ENCODE peak calls at places on chromosomes 7 and 10, in five cellular contexts. J is body of pancreas, D is endothelial cell of umbilical vein, Y is testis, V is IMR-90. P is an unnamed sample.

GRCh38 chr7:154903083-154903731 is 99.7 kb downstream of the PAXIP1 start:
- DNase-seq in D (no peak), V (no peak), J (no peak), Y (no peak), P (peak)

GRCh38 chr10:95660283-95660682 is 3.8 kb upstream of the ALDH18A1 start:
- DNase-seq in Y (no peak), V (peak), J (no peak), D (no peak), P (no peak)

GRCh38 chr10:47346572-47347302 is 1.4 kb upstream of the RBP3 start:
- DNase-seq in V (no peak), J (no peak), Y (no peak), D (no peak), P (no peak)

GRCh38 chr7:82419200-82419599 is 24.4 kb downstream of the CACNA2D1 start:
- DNase-seq in Y (peak), V (no peak), D (no peak), J (no peak), P (peak)

GRCh38 chr10:132692311-132692710 is 93.6 kb downstream of the NKX6-2 start:
- DNase-seq in D (no peak), V (peak), Y (no peak), J (no peak), P (no peak)

GRCh38 chr10:78053201-78053868 is 19.7 kb downstream of the RPS24 start:
- DNase-seq in Y (no peak), D (no peak), V (peak), J (no peak), P (no peak)

GRCh38 chr7:82655965-82656364 is 212.4 kb upstream of the CACNA2D1 start:
- DNase-seq in V (no peak), J (no peak), D (no peak), Y (no peak), P (no peak)

GRCh38 chr7:47722126-47722525 is 140.2 kb upstream of the TNS3 start:
- DNase-seq in V (no peak), D (no peak), J (no peak), Y (no peak), P (peak)

GRCh38 chr7:34342403-34342802 is 315.6 kb upstream of the NPSR1 start:
- DNase-seq in J (no peak), Y (no peak), V (no peak), D (no peak), P (no peak)

GRCh38 chr10:23069019-23069665 is 26.2 kb upstream of the MSRB2 start:
- DNase-seq in J (no peak), Y (no peak), D (no peak), V (no peak), P (no peak)

GRCh38 chr10:1461016-1461415 is 276.3 kb downstream of the ADARB2 start:
- DNase-seq in D (no peak), Y (no peak), V (no peak), J (no peak), P (no peak)

GRCh38 chr10:132166216-132166950 is 20.4 kb upstream of the DPYSL4 start:
- DNase-seq in V (no peak), D (no peak), J (no peak), Y (no peak), P (no peak)

GRCh38 chr10:126749030-126749655 is 78.7 kb upstream of the C10orf90 start:
- DNase-seq in V (peak), J (peak), D (peak), Y (peak), P (peak)

DNA sequence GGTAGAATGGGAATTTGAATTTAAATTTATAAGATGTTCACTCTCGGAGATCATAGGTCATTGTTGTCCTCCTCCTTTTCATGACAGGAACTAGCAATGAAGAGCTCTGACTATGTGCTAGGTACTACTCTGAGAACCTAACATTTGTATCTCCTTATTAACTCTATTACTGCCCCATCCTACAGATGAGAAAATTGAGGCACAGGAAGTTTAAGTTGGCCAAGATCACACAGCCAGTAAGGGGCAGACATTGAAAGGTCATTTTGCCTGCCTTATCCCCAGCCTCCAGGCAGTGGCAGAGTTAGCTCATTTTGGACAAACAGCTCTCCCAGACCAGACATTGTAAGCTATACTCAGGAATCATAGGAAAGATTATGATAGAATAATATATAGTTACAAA is 6.0 kb downstream of the SRGN start:
- DNase-seq in V (peak), Y (no peak), J (no peak), D (no peak), P (no peak)
- TF ChIP-seq CTCF in V (peak), Y (no peak), J (no peak), D (no peak), P (no peak)

GRCh38 chr7:27148776-27149641 is 1.4 kb upstream of the HOXA6 start:
- DNase-seq in J (no peak), D (peak), V (no peak), Y (peak), P (no peak)

GRCh38 chr7:27147211-27148030 is at the start of gene HOXA6:
- DNase-seq in D (peak), Y (peak), V (peak), J (peak), P (peak)

GRCh38 chr7:27149817-27150567 is 2.4 kb downstream of the HOXA3 start:
- DNase-seq in D (no peak), Y (no peak), J (peak), V (no peak), P (no peak)

GRCh38 chr7:27146491-27147210 is 923 bp downstream of the HOXA6 start:
- DNase-seq in D (no peak), J (no peak), Y (peak), V (no peak), P (no peak)

DNA sequence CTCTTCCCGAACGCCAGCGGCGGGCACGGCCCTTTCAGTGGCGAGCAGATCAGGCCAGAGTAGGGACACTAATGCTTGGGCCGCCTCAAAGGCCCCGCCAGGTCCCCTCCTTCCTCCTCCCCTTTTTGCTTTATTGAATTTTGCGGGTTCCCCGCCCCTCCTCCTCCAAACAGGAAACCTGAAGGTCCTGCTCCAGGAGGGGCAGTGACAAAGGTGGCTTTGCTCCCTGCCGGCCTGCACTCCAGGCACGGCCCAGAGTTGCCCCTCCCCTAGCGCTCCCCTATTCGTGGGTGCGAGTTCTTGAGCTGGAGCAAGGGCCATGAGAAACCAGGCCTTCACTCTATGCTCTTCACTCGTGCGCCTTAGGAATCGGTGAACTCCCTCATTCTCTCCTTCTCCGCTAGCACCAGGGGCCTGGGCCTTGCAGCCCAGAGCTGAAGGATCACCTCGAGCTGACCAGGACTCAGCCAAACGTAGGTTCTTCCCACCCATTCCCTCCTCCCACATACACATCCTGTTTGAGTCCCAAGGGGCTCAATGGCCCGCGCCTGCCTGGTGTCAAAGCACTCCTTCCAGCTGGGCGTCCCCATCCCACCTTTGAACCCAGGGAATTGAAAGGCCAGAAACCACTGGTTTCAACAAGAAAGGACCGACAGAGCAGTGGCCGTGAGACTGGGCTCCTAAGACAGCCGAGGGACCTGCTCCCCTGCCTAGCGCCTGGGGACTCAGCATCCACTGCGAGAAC is 629 bp upstream of the HOXA6 start:
- DNase-seq in V (no peak), Y (peak), J (no peak), D (peak), P (no peak)
- H3K4me3 ChIP-seq in V (peak), Y (no peak), J (no peak), D (peak), P (peak)

DNA sequence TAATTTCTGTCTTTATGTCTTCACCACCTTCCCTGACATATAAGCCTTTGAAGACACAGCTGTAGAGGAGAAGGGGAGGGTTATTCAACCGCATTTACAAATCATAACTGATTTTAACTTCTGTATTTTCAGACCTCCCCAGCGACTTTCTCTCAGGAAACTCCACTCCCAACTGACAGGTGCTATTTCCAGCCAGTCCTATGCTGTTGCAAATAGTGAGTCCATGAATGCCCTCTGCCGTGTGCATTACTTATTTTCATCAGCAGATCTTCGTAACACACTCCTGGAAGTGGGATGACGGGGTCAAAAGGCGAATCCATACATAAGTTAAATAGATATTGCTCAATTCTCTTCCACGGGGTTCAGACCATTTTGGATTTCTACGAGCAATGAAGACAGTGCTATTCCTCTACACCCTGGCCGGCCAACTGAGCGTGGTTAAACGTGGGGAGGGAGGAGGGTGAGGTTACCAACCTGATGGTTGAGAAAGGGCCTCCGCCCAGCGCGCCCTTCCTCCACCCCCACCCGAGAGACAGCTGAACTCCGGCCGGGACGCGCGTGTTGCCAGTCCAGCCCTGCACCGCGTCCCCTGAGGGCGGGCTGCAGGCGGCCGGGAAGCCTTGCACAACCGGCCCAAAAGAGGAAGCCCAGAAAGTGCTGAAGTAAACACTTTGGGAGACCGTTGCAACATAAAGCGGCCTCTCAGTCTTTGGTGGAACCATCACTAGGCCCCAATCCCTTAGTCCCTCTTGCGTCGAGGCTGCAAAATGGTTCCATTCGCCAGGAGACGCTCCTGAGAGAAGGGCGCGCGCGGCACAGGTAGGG is at the start of gene APBB1IP:
- DNase-seq in D (no peak), J (peak), V (no peak), Y (peak), P (peak)
- TF ChIP-seq POLR2A in D (no peak), J (no peak), V (no peak), Y (no peak), P (no peak)

DNA sequence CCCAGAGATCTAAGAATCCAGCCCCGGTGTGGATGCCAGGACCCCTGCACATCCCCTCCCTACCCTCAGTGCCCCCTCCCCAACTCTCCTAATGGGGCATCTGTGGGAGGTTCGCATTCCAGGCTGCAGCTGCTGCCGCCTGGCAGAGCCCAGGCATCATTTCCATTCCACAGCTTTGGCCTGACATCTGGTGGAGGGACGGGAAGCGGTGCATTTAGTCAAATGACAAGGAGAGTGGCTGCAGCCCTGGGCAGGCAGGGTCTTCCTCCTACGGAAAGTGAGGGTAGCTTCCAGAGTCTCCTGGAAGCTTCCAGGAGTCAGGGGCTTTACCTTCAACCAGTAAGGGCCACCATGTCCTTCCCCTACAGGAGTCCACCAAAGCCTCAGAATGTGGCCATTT is 30.8 kb downstream of the PRLHR start:
- DNase-seq in D (no peak), Y (no peak), V (no peak), J (no peak), P (no peak)
- TF ChIP-seq CTCF in D (no peak), Y (no peak), V (peak), J (no peak), P (no peak)